ENCODE peak calls at places on chromosome 3, in four cellular contexts. One of them, this sample, is unnamed.

GRCh38 chr3:115792206-115792955 is 169.1 kb downstream of the GAP43 start:
- DNase-seq in Calu3: peak
- DNase-seq in stomach: no peak
- DNase-seq in testis: no peak
- DNase-seq in this sample: no peak

GRCh38 chr3:120263792-120264191 is 21.2 kb downstream of the GPR156 start:
- DNase-seq in Calu3: no peak
- DNase-seq in stomach: no peak
- DNase-seq in testis: no peak
- DNase-seq in this sample: no peak

GRCh38 chr3:40079203-40079844 is 230.2 kb upstream of the EIF1B start:
- DNase-seq in Calu3: no peak
- DNase-seq in stomach: no peak
- DNase-seq in testis: no peak
- DNase-seq in this sample: no peak

GRCh38 chr3:123375014-123375940 is 73.6 kb downstream of the ADCY5 start:
- DNase-seq in Calu3: no peak
- DNase-seq in stomach: no peak
- DNase-seq in testis: no peak
- DNase-seq in this sample: no peak

GRCh38 chr3:184018424-184018973 is 815 bp upstream of the ABCC5 start:
- DNase-seq in Calu3: no peak
- DNase-seq in stomach: no peak
- DNase-seq in testis: no peak
- DNase-seq in this sample: no peak

GRCh38 chr3:135412475-135412874 is 553.1 kb upstream of the PPP2R3A start:
- DNase-seq in Calu3: no peak
- DNase-seq in stomach: no peak
- DNase-seq in testis: no peak
- DNase-seq in this sample: no peak

GRCh38 chr3:127482216-127483004 is 108.1 kb downstream of the TPRA1 start:
- DNase-seq in Calu3: no peak
- DNase-seq in stomach: no peak
- DNase-seq in testis: peak
- DNase-seq in this sample: no peak

GRCh38 chr3:63096248-63097058 is 181.7 kb upstream of the SYNPR start:
- DNase-seq in Calu3: no peak
- DNase-seq in stomach: no peak
- DNase-seq in testis: peak
- DNase-seq in this sample: no peak

GRCh38 chr3:132399054-132399929 is 18.0 kb upstream of the DNAJC13 start:
- DNase-seq in Calu3: peak
- DNase-seq in stomach: no peak
- DNase-seq in testis: peak
- DNase-seq in this sample: peak

GRCh38 chr3:40071683-40072238 is 237.7 kb upstream of the EIF1B start:
- DNase-seq in Calu3: no peak
- DNase-seq in stomach: no peak
- DNase-seq in testis: no peak
- DNase-seq in this sample: no peak

DNA sequence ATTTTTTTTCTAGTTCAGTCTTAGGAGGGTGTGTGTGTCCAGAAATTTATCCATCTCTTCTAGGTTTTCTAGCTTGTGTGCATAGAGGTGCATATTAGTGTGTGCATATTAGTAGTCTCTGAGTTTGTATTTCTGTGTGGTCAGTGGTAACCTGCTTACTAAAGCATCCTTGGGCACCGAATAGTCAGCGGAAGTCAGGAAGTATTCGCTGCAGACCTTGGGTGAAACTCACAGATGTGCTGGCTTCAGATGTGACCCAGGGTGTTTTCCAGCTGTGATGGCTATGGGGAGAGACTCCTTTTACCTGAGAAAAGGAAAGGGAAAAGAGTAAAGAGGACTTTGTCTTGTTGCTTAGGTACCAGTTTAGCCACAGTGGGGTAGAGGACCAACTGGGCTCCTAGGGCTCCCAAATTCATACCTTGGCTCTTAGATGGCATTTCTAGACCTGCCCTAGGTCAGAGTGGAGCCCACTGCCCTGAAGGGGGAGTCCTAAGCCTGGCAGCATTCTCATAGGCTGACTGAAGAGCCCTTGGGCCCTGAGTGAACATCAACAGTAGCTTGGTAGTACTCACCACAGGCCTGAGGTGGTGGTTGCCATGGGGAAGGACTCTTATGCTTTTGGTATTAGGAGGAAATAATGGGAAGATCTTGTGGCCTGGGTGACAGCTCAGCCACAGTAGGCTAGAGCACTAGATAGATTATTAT is 286.1 kb upstream of the ZPLD1 start:
- DNase-seq in Calu3: no peak
- DNase-seq in stomach: no peak
- DNase-seq in testis: no peak
- DNase-seq in this sample: no peak
- TF ChIP-seq CTCF in Calu3: no peak
- TF ChIP-seq CTCF in stomach: no peak
- TF ChIP-seq CTCF in testis: no peak
- TF ChIP-seq CTCF in this sample: no peak

DNA sequence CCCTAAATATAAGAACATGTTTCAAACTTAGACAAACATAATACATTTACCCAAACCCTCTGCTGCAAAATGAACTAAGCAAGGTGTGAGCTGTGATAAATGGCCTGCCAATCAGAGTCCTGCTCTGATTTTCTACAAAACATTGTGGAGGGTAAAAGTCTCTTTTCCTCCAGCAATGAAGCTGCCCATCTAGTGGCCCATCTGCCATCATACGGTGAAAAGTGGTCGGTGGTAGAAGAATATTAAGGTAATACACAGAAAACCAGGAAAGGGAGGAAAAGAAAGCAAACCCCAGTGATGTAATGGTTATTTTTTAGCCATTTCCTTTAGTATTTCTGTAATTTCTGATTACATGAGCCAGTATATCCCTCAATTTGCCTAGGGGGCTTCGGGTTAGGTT is 838.1 kb downstream of the TBL1XR1 start:
- DNase-seq in Calu3: no peak
- DNase-seq in stomach: no peak
- DNase-seq in testis: no peak
- DNase-seq in this sample: peak
- TF ChIP-seq CTCF in Calu3: peak
- TF ChIP-seq CTCF in stomach: no peak
- TF ChIP-seq CTCF in testis: no peak
- TF ChIP-seq CTCF in this sample: no peak

GRCh38 chr3:60431599-60431958 is 819.7 kb downstream of the FHIT start:
- DNase-seq in Calu3: peak
- DNase-seq in stomach: no peak
- DNase-seq in testis: peak
- DNase-seq in this sample: no peak
- TF ChIP-seq CTCF in Calu3: no peak
- TF ChIP-seq CTCF in stomach: no peak
- TF ChIP-seq CTCF in testis: no peak
- TF ChIP-seq CTCF in this sample: no peak

GRCh38 chr3:178159691-178160090 is 376.5 kb upstream of the KCNMB2 start:
- DNase-seq in Calu3: no peak
- DNase-seq in stomach: no peak
- DNase-seq in testis: no peak
- DNase-seq in this sample: no peak

GRCh38 chr3:178152988-178153387 is 383.2 kb upstream of the KCNMB2 start:
- DNase-seq in Calu3: no peak
- DNase-seq in stomach: no peak
- DNase-seq in testis: no peak
- DNase-seq in this sample: no peak

GRCh38 chr3:178152010-178152409 is 384.2 kb upstream of the KCNMB2 start:
- DNase-seq in Calu3: no peak
- DNase-seq in stomach: no peak
- DNase-seq in testis: no peak
- DNase-seq in this sample: no peak

GRCh38 chr3:178155521-178155920 is 380.7 kb upstream of the KCNMB2 start:
- DNase-seq in Calu3: peak
- DNase-seq in stomach: no peak
- DNase-seq in testis: no peak
- DNase-seq in this sample: no peak
- TF ChIP-seq CTCF in Calu3: no peak
- TF ChIP-seq CTCF in stomach: no peak
- TF ChIP-seq CTCF in testis: no peak
- TF ChIP-seq CTCF in this sample: no peak

GRCh38 chr3:188929138-188929537 is 242.6 kb upstream of the TPRG1 start:
- DNase-seq in Calu3: peak
- DNase-seq in stomach: no peak
- DNase-seq in testis: no peak
- DNase-seq in this sample: no peak
- TF ChIP-seq CTCF in Calu3: no peak
- TF ChIP-seq CTCF in stomach: no peak
- TF ChIP-seq CTCF in testis: no peak
- TF ChIP-seq CTCF in this sample: no peak

DNA sequence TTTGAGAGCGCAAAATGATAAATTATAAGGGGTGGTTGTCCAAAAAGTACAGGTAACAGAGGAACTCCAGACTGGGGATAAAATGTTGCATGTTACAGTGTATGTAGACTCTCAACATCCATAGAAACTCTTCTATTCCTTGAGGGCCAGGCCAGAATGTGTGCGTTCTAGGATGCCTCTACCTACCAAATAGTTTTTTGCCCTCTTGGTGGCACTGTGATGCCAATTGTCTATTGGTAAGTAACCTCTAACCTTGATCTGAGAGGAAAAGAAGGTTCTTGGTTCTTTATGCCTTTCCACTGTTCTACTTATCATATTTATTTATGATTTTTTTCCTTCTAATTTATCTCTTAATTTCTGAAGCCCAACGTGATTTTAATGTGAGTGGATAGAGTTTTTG is 424.6 kb downstream of the GRM7 start:
- DNase-seq in Calu3: no peak
- DNase-seq in stomach: no peak
- DNase-seq in testis: peak
- DNase-seq in this sample: no peak
- TF ChIP-seq CTCF in Calu3: no peak
- TF ChIP-seq CTCF in stomach: no peak
- TF ChIP-seq CTCF in testis: no peak
- TF ChIP-seq CTCF in this sample: no peak

GRCh38 chr3:46495901-46496456 is 1.8 kb upstream of the RTP3 start:
- DNase-seq in Calu3: no peak
- DNase-seq in stomach: no peak
- DNase-seq in testis: no peak
- DNase-seq in this sample: no peak

GRCh38 chr3:46498916-46499519 is 1.2 kb downstream of the RTP3 start:
- DNase-seq in Calu3: no peak
- DNase-seq in stomach: no peak
- DNase-seq in testis: no peak
- DNase-seq in this sample: no peak

GRCh38 chr3:46500631-46501377 is 3.0 kb downstream of the RTP3 start:
- DNase-seq in Calu3: no peak
- DNase-seq in stomach: no peak
- DNase-seq in testis: no peak
- DNase-seq in this sample: no peak

GRCh38 chr3:46497556-46498265 is at the start of gene RTP3:
- DNase-seq in Calu3: no peak
- DNase-seq in stomach: no peak
- DNase-seq in testis: no peak
- DNase-seq in this sample: no peak

DNA sequence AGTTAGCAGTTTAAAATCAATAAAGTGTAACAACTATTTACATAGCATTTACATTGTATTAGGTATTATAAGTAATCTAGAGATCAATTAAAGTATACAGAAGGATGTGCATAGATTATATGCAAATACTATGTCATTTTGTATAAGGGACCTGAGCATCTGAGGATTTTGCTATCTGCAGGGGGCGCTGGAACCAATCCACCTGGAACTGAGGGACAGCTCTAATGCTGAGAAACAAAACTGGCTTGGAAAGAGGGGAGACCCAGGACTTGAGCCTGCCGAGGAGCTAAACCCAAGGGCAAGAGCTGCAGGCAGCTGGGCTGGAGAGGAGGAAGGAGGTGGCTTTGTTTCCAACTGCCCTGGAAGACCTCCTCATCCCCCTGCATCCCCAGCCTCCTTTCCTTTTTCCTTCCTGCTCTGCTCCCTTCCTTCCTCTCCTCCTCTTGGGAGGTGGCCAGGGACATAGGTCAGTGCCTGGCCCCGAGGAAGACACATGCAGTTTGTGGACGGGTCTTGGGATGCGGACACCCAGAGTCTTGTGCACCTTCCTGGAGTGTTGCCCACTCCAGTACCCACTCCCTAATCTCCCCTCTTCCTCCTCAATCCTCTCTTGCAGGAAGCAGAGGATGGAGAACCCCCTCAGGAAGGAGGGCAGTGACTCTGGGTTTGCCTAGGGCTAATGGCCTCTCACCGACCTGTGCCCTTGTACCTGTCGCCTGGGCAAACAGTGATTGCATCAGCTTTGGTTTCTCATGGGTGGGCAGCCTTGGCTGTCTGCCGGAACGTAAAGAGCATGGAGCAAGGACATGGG is 826 bp upstream of the RTP3 start:
- DNase-seq in Calu3: peak
- DNase-seq in stomach: no peak
- DNase-seq in testis: no peak
- DNase-seq in this sample: no peak
- TF ChIP-seq CTCF in Calu3: peak
- TF ChIP-seq CTCF in stomach: no peak
- TF ChIP-seq CTCF in testis: no peak
- TF ChIP-seq CTCF in this sample: no peak

GRCh38 chr3:13299531-13300155 is 120.5 kb downstream of the NUP210 start:
- DNase-seq in Calu3: no peak
- DNase-seq in stomach: no peak
- DNase-seq in testis: no peak
- DNase-seq in this sample: no peak
- TF ChIP-seq CTCF in Calu3: no peak
- TF ChIP-seq CTCF in stomach: no peak
- TF ChIP-seq CTCF in testis: no peak
- TF ChIP-seq CTCF in this sample: no peak

GRCh38 chr3:49454457-49454856 is 15.6 kb upstream of the DAG1 start:
- DNase-seq in Calu3: peak
- DNase-seq in stomach: peak
- DNase-seq in testis: peak
- DNase-seq in this sample: no peak
- TF ChIP-seq CTCF in Calu3: peak
- TF ChIP-seq CTCF in stomach: peak
- TF ChIP-seq CTCF in testis: no peak
- TF ChIP-seq CTCF in this sample: no peak

GRCh38 chr3:89113887-89114840 is 6.7 kb downstream of the EPHA3 start:
- DNase-seq in Calu3: peak
- DNase-seq in stomach: peak
- DNase-seq in testis: peak
- DNase-seq in this sample: peak
- TF ChIP-seq CTCF in Calu3: peak
- TF ChIP-seq CTCF in stomach: peak
- TF ChIP-seq CTCF in testis: peak
- TF ChIP-seq CTCF in this sample: peak